ENCODE peak calls at places on chromosomes 16 and 17, in ten cellular contexts. Z, T, V, G, D, R, P, I, F and W are unnamed samples.

GRCh38 chr17:19024101-19025078 is 19.8 kb upstream of the FAM83G start:
- DNase-seq in Z (no peak), T (peak), V (peak), G (peak), D (no peak), R (no peak), P (no peak), I (peak), F (peak), W (peak)

GRCh38 chr17:20998571-20999043 is 44.2 kb downstream of the USP22 start:
- DNase-seq in Z (no peak), T (no peak), V (no peak), G (no peak), D (no peak), R (no peak), P (no peak), I (no peak), F (no peak), W (no peak)

GRCh38 chr17:57480438-57481196 is 224.3 kb downstream of the MSI2 start:
- DNase-seq in Z (peak), T (no peak), V (no peak), G (no peak), D (no peak), R (no peak), P (no peak), I (peak), F (peak), W (no peak)

GRCh38 chr17:39104657-39105056 is 46.8 kb downstream of the PLXDC1 start:
- DNase-seq in Z (no peak), T (no peak), V (no peak), G (no peak), D (no peak), R (no peak), P (no peak), I (no peak), F (no peak), W (no peak)

GRCh38 chr17:57916925-57917858 is 38.0 kb downstream of the CUEDC1 start:
- DNase-seq in Z (no peak), T (no peak), V (peak), G (peak), D (no peak), R (peak), P (no peak), I (no peak), F (no peak), W (no peak)

GRCh38 chr17:10120749-10121148 is 77.7 kb downstream of the GAS7 start:
- DNase-seq in Z (no peak), T (no peak), V (no peak), G (no peak), D (no peak), R (no peak), P (no peak), I (no peak), F (no peak), W (no peak)

GRCh38 chr17:15351487-15351840 is 10.1 kb upstream of the TEKT3 start:
- DNase-seq in Z (no peak), T (no peak), V (no peak), G (no peak), D (no peak), R (no peak), P (no peak), I (no peak), F (no peak), W (no peak)

GRCh38 chr17:76353004-76353598 is 615 bp downstream of the PRPSAP1 start:
- DNase-seq in Z (peak), T (peak), V (peak), G (no peak), D (no peak), R (no peak), P (peak), I (no peak), F (peak), W (no peak)

GRCh38 chr17:2071421-2072281 is 16.7 kb downstream of the HIC1 start:
- DNase-seq in Z (no peak), T (no peak), V (peak), G (no peak), D (no peak), R (no peak), P (no peak), I (no peak), F (no peak), W (no peak)

GRCh38 chr16:4316103-4316731 is 350 bp downstream of the GLIS2 start:
- DNase-seq in Z (no peak), T (no peak), V (no peak), G (no peak), D (no peak), R (no peak), P (no peak), I (peak), F (no peak), W (no peak)

GRCh38 chr16:88434746-88435145 is 18.3 kb upstream of the ZFPM1 start:
- DNase-seq in Z (no peak), T (no peak), V (no peak), G (no peak), D (no peak), R (no peak), P (no peak), I (no peak), F (no peak), W (no peak)

GRCh38 chr17:48244814-48245213 is 137.2 kb downstream of the SNX11 start:
- DNase-seq in Z (no peak), T (no peak), V (no peak), G (no peak), D (no peak), R (no peak), P (no peak), I (peak), F (no peak), W (no peak)

GRCh38 chr16:24045641-24046040 is 209.9 kb downstream of the PRKCB start:
- DNase-seq in Z (peak), T (no peak), V (no peak), G (no peak), D (no peak), R (no peak), P (no peak), I (peak), F (no peak), W (peak)

GRCh38 chr17:49760296-49760695 is 3.6 kb downstream of the FAM117A start:
- DNase-seq in Z (no peak), T (no peak), V (no peak), G (no peak), D (no peak), R (no peak), P (no peak), I (no peak), F (no peak), W (no peak)